ENCODE peak calls at places on chromosome 22, in seven cellular contexts. Q is heart right ventricle, Y is transverse colon, A is fibroblast of pulmonary artery, D is IMR-90, W is NB4, I is lower lobe of right lung. C is an unnamed sample.

GRCh38 chr22:45376703-45377102 is 36.7 kb downstream of the SMC1B start:
- DNase-seq in Q (no peak), Y (peak), A (peak), D (no peak), W (no peak), I (no peak), C (peak)

GRCh38 chr22:27224485-27225364 is 567.3 kb downstream of the MIAT start:
- DNase-seq in Q (no peak), Y (no peak), A (peak), D (peak), W (no peak), I (no peak), C (peak)

GRCh38 chr22:31179345-31179744 is 19.4 kb downstream of the RNF185 start:
- DNase-seq in Q (no peak), Y (peak), A (no peak), D (peak), W (no peak), I (no peak), C (no peak)

GRCh38 chr22:27719535-27720227 is 81.9 kb downstream of the MN1 start:
- DNase-seq in Q (no peak), Y (no peak), A (peak), D (peak), W (peak), I (no peak), C (peak)

GRCh38 chr22:37229012-37229804 is 14.9 kb downstream of the RAC2 start:
- DNase-seq in Q (no peak), Y (no peak), A (peak), D (peak), W (peak), I (no peak), C (peak)

GRCh38 chr22:46315976-46316375 is 19.3 kb downstream of the GTSE1 start:
- DNase-seq in Q (no peak), Y (no peak), A (no peak), D (no peak), W (no peak), I (no peak), C (no peak)

GRCh38 chr22:36194971-36195370 is 6.6 kb downstream of the APOL4 start:
- DNase-seq in Q (peak), Y (peak), A (peak), D (peak), W (peak), I (peak), C (peak)

GRCh38 chr22:27122561-27122960 is 465.2 kb downstream of the MIAT start:
- DNase-seq in Q (no peak), Y (no peak), A (no peak), D (no peak), W (no peak), I (no peak), C (no peak)

GRCh38 chr22:37616205-37617083 is 7.8 kb downstream of the GGA1 start:
- DNase-seq in Q (no peak), Y (no peak), A (no peak), D (no peak), W (no peak), I (no peak), C (no peak)

GRCh38 chr22:45263790-45264269 is 20.9 kb upstream of the UPK3A start:
- DNase-seq in Q (peak), Y (peak), A (peak), D (peak), W (peak), I (peak), C (peak)

DNA sequence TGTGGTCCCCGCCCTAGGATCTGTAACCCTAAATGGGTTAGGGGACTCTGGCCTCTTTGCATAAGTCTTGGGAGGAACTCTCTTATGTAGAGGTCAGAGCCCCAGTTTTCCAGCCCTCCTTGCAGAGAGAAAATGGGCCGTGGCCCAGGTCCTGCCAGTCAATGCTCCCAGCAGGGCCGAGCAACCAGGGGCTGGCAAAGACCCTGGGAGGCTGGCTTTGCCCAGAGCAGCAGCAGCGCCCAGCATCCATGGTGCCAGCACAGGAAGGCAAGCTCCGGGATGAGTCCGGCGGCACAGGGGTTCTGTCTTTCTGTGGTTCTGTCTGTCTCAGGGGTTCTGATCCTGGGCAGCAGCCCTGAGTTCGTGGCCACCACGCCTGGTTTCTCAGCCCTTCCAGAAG is 684.8 kb downstream of the BRD1 start:
- DNase-seq in Q (no peak), Y (no peak), A (no peak), D (no peak), W (no peak), I (no peak), C (no peak)
- TF ChIP-seq CTCF in Q (no peak), Y (no peak), A (no peak), D (no peak), W (no peak), I (no peak), C (no peak)

DNA sequence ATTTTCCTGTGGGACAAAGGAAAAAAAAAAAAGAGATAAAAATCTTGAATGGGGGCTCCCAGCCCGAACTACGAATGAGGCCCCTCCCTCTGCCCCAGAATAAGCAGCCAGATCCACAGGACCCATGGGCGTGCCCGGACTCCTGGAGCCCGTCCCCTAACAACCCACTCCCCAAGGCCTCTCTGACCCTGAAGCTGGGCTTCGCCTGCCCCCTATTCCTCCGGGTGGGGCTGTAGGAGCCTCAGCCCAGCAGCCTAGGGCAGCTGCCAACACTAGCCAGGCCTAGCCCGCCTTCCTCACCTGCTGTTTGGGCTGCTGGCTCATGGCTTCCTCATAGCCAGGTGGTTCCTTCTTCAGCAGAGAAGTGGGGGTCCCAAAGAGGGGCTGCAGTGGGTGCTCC is 46.6 kb downstream of the SGSM3 start:
- DNase-seq in Q (no peak), Y (no peak), A (no peak), D (no peak), W (no peak), I (no peak), C (no peak)
- H3K4me3 ChIP-seq in Q (no peak), Y (no peak), A (no peak), D (no peak), W (no peak), I (no peak), C (no peak)

DNA sequence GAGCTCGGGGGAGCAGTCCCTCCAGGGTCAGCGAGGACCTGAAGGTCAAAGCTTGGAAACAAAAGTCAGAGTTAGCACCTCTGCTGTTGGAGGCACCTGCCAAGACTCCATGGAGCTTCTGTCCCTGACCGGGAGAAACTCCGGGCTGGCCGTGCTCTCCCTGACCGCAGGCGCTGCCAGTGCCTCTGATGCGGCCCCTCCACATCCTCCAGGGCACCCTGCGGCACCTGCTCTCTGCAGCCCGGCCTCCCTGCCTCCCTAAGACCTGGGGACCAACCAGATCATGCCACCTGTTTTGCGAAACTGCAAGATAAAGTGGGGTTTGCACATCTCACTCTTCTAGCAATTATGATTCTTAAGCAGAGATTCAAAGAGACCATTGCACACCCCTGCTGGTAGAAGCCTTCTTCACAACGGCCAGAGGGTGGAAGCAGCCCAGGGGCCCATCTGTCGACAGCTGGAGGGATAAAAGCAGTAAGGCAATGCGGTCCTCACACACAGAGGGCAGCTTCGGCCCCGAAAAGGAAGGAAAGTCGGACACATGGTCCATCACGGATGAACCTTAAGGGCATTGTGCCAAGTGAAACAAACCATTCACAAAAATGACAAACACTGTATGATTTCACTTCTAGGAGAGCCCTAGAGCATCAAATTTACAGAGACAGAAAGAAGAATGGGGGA is 477.1 kb downstream of the BRD1 start:
- DNase-seq in Q (no peak), Y (peak), A (no peak), D (no peak), W (peak), I (peak), C (no peak)
- TF ChIP-seq CTCF in Q (no peak), Y (no peak), A (no peak), D (no peak), W (no peak), I (no peak), C (no peak)

DNA sequence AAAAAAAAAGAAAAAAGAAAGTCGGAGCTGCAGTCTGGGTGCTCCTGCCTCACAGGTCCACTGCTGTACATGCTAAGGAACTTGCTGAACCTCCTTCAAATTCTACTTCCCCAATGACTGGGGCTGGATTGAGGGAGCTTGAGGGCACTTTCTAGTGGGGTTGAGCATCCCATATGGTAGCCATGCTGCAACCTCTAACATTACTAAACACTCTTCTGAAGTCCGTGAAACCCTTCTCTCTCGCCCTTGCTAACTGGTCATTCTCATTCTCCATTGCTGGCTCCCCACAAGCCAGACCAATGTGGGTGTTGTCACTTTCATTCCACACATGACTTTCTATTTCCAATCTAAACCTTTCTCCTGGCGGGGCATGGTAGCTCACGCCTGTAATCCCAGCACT is 1.2 kb downstream of the ESS2 start:
- DNase-seq in Q (no peak), Y (no peak), A (no peak), D (no peak), W (no peak), I (no peak), C (no peak)
- H3K4me3 ChIP-seq in Q (peak), Y (no peak), A (peak), D (no peak), W (peak), I (peak), C (peak)

DNA sequence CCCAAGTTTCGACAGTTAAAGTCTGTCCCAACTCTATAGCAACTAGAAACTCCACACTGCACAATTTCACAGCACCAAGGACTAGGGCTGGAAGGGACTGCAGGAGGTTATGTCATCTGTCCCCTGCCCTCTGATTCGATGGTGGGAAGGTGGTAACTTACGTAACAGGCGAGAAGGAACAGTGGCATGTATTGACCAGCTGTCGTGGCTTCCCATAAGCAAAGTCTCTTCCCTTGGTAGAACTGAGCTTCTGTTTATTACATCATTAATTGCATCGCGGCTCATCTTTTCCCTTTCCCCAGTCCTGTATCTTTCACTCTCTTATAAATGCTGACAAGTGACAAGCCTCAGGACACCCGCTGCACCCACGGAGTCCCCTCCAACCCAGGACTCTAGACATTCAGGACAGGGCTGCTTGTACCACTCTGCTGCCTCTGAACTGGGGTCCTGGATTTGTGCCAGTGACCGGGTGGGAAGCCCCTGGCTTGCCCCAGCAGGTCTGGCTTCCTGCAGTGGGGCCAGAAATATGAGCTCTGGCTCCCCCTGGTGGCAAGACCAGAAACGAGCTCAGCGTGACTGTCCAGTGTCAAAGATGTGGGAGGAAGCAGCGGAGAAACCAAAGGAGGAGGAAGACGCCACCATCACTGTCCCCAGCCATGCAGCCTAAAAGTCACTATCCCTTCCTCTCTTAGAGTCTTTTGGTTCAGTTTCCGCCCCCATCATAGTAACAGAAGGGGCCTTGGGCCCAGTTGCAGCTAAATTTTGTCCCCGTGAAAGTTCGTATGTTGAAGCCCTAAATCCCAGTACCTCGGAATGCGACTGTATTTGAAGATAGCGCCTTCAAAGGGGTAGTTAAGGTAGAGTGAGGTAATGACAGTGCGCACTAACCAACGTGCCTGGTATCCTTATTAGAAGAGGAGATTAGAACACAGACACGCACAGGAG is 84.5 kb downstream of the ISX start:
- DNase-seq in Q (peak), Y (peak), A (peak), D (peak), W (peak), I (peak), C (peak)
- TF ChIP-seq CTCF in Q (peak), Y (peak), A (peak), D (peak), W (peak), I (peak), C (peak)

GRCh38 chr22:18048441-18048898 is 24.1 kb upstream of the MICAL3 start:
- DNase-seq in Q (no peak), Y (no peak), A (no peak), D (peak), W (no peak), I (no peak), C (peak)
- H3K4me3 ChIP-seq in Q (no peak), Y (no peak), A (no peak), D (peak), W (no peak), I (peak), C (peak)